ENCODE peak calls at places on chromosomes 6 and 20, in five cellular contexts. L, D, S, G and K are unnamed samples.

GRCh38 chr20:15555913-15556312 is 1017.3 kb downstream of the KIF16B start:
- DNase-seq in L (no peak), D (no peak), S (no peak), G (peak; percentile 63), K (peak; percentile 33)

GRCh38 chr6:25223421-25224052 is 55.6 kb upstream of the CARMIL1 start:
- DNase-seq in L (peak; percentile 36), D (no peak), S (peak; percentile 71), G (no peak), K (no peak)

GRCh38 chr20:23628402-23629016 is 9.2 kb downstream of the CST3 start:
- DNase-seq in L (no peak), D (no peak), S (no peak), G (no peak), K (no peak)

GRCh38 chr6:133854633-133855598 is 34.0 kb upstream of the TCF21 start:
- DNase-seq in L (no peak), D (no peak), S (no peak), G (no peak), K (no peak)

GRCh38 chr6:44297063-44298038 is 15.8 kb downstream of the AARS2 start:
- DNase-seq in L (peak; percentile 38), D (no peak), S (no peak), G (no peak), K (no peak)

GRCh38 chr20:33660685-33661058 is 1.5 kb upstream of the C20orf144 start:
- DNase-seq in L (no peak), D (no peak), S (no peak), G (no peak), K (no peak)

GRCh38 chr6:167469101-167469500 is 144.2 kb downstream of the TTLL2 start:
- DNase-seq in L (no peak), D (no peak), S (no peak), G (no peak), K (no peak)

GRCh38 chr6:7052441-7052936 is 55.3 kb upstream of the RREB1 start:
- DNase-seq in L (no peak), D (peak; percentile 80), S (peak; percentile 67), G (no peak), K (peak; percentile 15)

GRCh38 chr20:3716195-3716834 is 3.9 kb upstream of the SIGLEC1 start:
- DNase-seq in L (peak; percentile 11), D (peak; percentile 73), S (peak; percentile 50), G (peak; percentile 10), K (no peak)

GRCh38 chr6:35487653-35488516 is 9.0 kb downstream of the TEAD3 start:
- DNase-seq in L (no peak), D (peak; percentile 90), S (no peak), G (no peak), K (no peak)

GRCh38 chr20:51388227-51388626 is 154.3 kb downstream of the NFATC2 start:
- DNase-seq in L (no peak), D (no peak), S (peak; percentile 32), G (no peak), K (no peak)

GRCh38 chr6:147782302-147782701 is 273.8 kb downstream of the SAMD5 start:
- DNase-seq in L (no peak), D (no peak), S (no peak), G (no peak), K (no peak)

GRCh38 chr6:38713812-38714211 is 1.3 kb upstream of the DNAH8 start:
- DNase-seq in L (peak; percentile 34), D (no peak), S (no peak), G (no peak), K (no peak)

GRCh38 chr20:38217791-38218565 is 42.6 kb downstream of the KIAA1755 start:
- DNase-seq in L (no peak), D (peak; percentile 69), S (peak; percentile 94), G (peak; percentile 92), K (peak; percentile 87)

GRCh38 chr20:44204156-44204831 is 6.3 kb downstream of the OSER1 start:
- DNase-seq in L (no peak), D (no peak), S (peak; percentile 99), G (peak; percentile 72), K (peak; percentile 81)

GRCh38 chr6:110590821-110591351 is 114.5 kb upstream of the SLC22A16 start:
- DNase-seq in L (no peak), D (no peak), S (no peak), G (no peak), K (no peak)

GRCh38 chr20:44548171-44548678 is 26.4 kb upstream of the SERINC3 start:
- DNase-seq in L (no peak), D (no peak), S (no peak), G (no peak), K (no peak)

GRCh38 chr20:57712851-57713504 is 3.2 kb upstream of the PMEPA1 start:
- DNase-seq in L (no peak), D (no peak), S (no peak), G (no peak), K (no peak)

GRCh38 chr6:18162401-18162800 is 7.2 kb downstream of the KDM1B start:
- DNase-seq in L (no peak), D (no peak), S (no peak), G (no peak), K (no peak)

GRCh38 chr20:21767739-21768223 is 62.3 kb downstream of the PAX1 start:
- DNase-seq in L (no peak), D (no peak), S (no peak), G (no peak), K (no peak)

GRCh38 chr20:25082498-25082873 is 545 bp upstream of the VSX1 start:
- DNase-seq in L (no peak), D (no peak), S (no peak), G (no peak), K (no peak)

GRCh38 chr6:15763827-15764226 is 101.0 kb upstream of the DTNBP1 start:
- DNase-seq in L (no peak), D (no peak), S (no peak), G (no peak), K (no peak)

GRCh38 chr6:151436814-151437213 is 15.1 kb downstream of the RMND1 start:
- DNase-seq in L (no peak), D (no peak), S (no peak), G (peak; percentile 61), K (peak; percentile 84)

GRCh38 chr6:149451361-149452061 is 33.3 kb downstream of the ZC3H12D start:
- DNase-seq in L (no peak), D (no peak), S (no peak), G (no peak), K (no peak)

GRCh38 chr6:12249516-12250394 is 40.4 kb upstream of the EDN1 start:
- DNase-seq in L (no peak), D (no peak), S (no peak), G (no peak), K (no peak)

GRCh38 chr6:144104898-144105487 is 9.6 kb upstream of the SF3B5 start:
- DNase-seq in L (peak; percentile 58), D (no peak), S (peak; percentile 79), G (peak; percentile 46), K (no peak)

GRCh38 chr6:7541175-7542064 is at the start of gene DSP:
- DNase-seq in L (no peak), D (no peak), S (peak; percentile 19), G (no peak), K (no peak)

GRCh38 chr20:53599378-53599777 is 5.7 kb upstream of the ZNF217 start:
- DNase-seq in L (no peak), D (peak; percentile 45), S (no peak), G (no peak), K (no peak)

GRCh38 chr6:143333081-143333480 is 117.4 kb downstream of the ADAT2 start:
- DNase-seq in L (no peak), D (no peak), S (no peak), G (no peak), K (no peak)